ENCODE peak calls at places on chromosomes 16 and 17, in four cellular contexts. One of them, this sample, is unnamed. For H3K36me3, the result is how much of the 10 kb centered on the place peaks cover.

GRCh38 chr16:53732296-53732929 is 28.5 kb downstream of the FTO start:
- DNase-seq in mammary epithelial cell: no peak
- DNase-seq in naive thymus-derived CD4-positive, alpha-beta T cell: no peak
- DNase-seq in tibial artery: no peak
- DNase-seq in this sample: no peak

GRCh38 chr16:19304670-19305240 is 19.2 kb downstream of the CLEC19A start:
- DNase-seq in mammary epithelial cell: peak
- DNase-seq in naive thymus-derived CD4-positive, alpha-beta T cell: no peak
- DNase-seq in tibial artery: no peak
- DNase-seq in this sample: no peak

GRCh38 chr17:38871247-38871991 is 1.6 kb downstream of the LASP1 start:
- DNase-seq in mammary epithelial cell: peak
- DNase-seq in naive thymus-derived CD4-positive, alpha-beta T cell: peak
- DNase-seq in tibial artery: peak
- DNase-seq in this sample: peak

GRCh38 chr16:56675685-56676210 is 6.1 kb downstream of the MT1H start:
- DNase-seq in mammary epithelial cell: no peak
- DNase-seq in naive thymus-derived CD4-positive, alpha-beta T cell: peak
- DNase-seq in tibial artery: no peak
- DNase-seq in this sample: no peak

GRCh38 chr16:66728117-66728787 is 23.2 kb downstream of the DYNC1LI2 start:
- DNase-seq in mammary epithelial cell: peak
- DNase-seq in naive thymus-derived CD4-positive, alpha-beta T cell: peak
- DNase-seq in tibial artery: no peak
- DNase-seq in this sample: peak

GRCh38 chr17:57938061-57938502 is 17.1 kb downstream of the CUEDC1 start:
- DNase-seq in mammary epithelial cell: no peak
- DNase-seq in naive thymus-derived CD4-positive, alpha-beta T cell: no peak
- DNase-seq in tibial artery: no peak
- DNase-seq in this sample: no peak

GRCh38 chr16:49463529-49463928 is 89.9 kb downstream of the C16orf78 start:
- DNase-seq in mammary epithelial cell: no peak
- DNase-seq in naive thymus-derived CD4-positive, alpha-beta T cell: peak
- DNase-seq in tibial artery: peak
- DNase-seq in this sample: no peak

GRCh38 chr16:19843371-19843770 is 41.3 kb downstream of the GPRC5B start:
- DNase-seq in mammary epithelial cell: peak
- DNase-seq in naive thymus-derived CD4-positive, alpha-beta T cell: no peak
- DNase-seq in tibial artery: no peak
- DNase-seq in this sample: no peak

GRCh38 chr16:17369441-17369951 is 101.3 kb downstream of the XYLT1 start:
- DNase-seq in mammary epithelial cell: no peak
- DNase-seq in naive thymus-derived CD4-positive, alpha-beta T cell: peak
- DNase-seq in tibial artery: peak
- DNase-seq in this sample: no peak

GRCh38 chr16:66933776-66934137 is 445 bp downstream of the CIAO2B start:
- DNase-seq in mammary epithelial cell: peak
- DNase-seq in naive thymus-derived CD4-positive, alpha-beta T cell: no peak
- DNase-seq in tibial artery: no peak
- DNase-seq in this sample: no peak

GRCh38 chr16:74723224-74723623 is 22.6 kb upstream of the MLKL start:
- DNase-seq in mammary epithelial cell: no peak
- DNase-seq in naive thymus-derived CD4-positive, alpha-beta T cell: no peak
- DNase-seq in tibial artery: no peak
- DNase-seq in this sample: no peak

GRCh38 chr17:73343168-73343634 is 31.4 kb upstream of the CDC42EP4 start:
- DNase-seq in mammary epithelial cell: peak
- DNase-seq in naive thymus-derived CD4-positive, alpha-beta T cell: no peak
- DNase-seq in tibial artery: peak
- DNase-seq in this sample: peak

GRCh38 chr16:7313170-7313569 is 19.5 kb upstream of the RBFOX1 start:
- DNase-seq in mammary epithelial cell: no peak
- DNase-seq in naive thymus-derived CD4-positive, alpha-beta T cell: no peak
- DNase-seq in tibial artery: no peak
- DNase-seq in this sample: no peak

GRCh38 chr16:74778646-74779045 is 4.0 kb upstream of the FA2H start:
- DNase-seq in mammary epithelial cell: no peak
- DNase-seq in naive thymus-derived CD4-positive, alpha-beta T cell: no peak
- DNase-seq in tibial artery: no peak
- DNase-seq in this sample: no peak

GRCh38 chr17:76384987-76385891 is 830 bp downstream of the SPHK1 start:
- DNase-seq in mammary epithelial cell: peak
- DNase-seq in naive thymus-derived CD4-positive, alpha-beta T cell: no peak
- DNase-seq in tibial artery: peak
- DNase-seq in this sample: peak

GRCh38 chr16:66334856-66335255 is 31.6 kb upstream of the CDH5 start:
- DNase-seq in mammary epithelial cell: no peak
- DNase-seq in naive thymus-derived CD4-positive, alpha-beta T cell: no peak
- DNase-seq in tibial artery: no peak
- DNase-seq in this sample: no peak

GRCh38 chr16:88936008-88936912 is 40.7 kb downstream of the CBFA2T3 start:
- DNase-seq in mammary epithelial cell: no peak
- DNase-seq in naive thymus-derived CD4-positive, alpha-beta T cell: no peak
- DNase-seq in tibial artery: no peak
- DNase-seq in this sample: no peak

GRCh38 chr16:88939814-88940195 is 37.2 kb downstream of the CBFA2T3 start:
- DNase-seq in mammary epithelial cell: no peak
- DNase-seq in naive thymus-derived CD4-positive, alpha-beta T cell: peak
- DNase-seq in tibial artery: no peak
- DNase-seq in this sample: no peak

GRCh38 chr16:88936913-88937666 is 39.9 kb downstream of the CBFA2T3 start:
- DNase-seq in mammary epithelial cell: no peak
- DNase-seq in naive thymus-derived CD4-positive, alpha-beta T cell: no peak
- DNase-seq in tibial artery: no peak
- DNase-seq in this sample: no peak

GRCh38 chr16:88938933-88939813 is 37.8 kb downstream of the CBFA2T3 start:
- DNase-seq in mammary epithelial cell: no peak
- DNase-seq in naive thymus-derived CD4-positive, alpha-beta T cell: no peak
- DNase-seq in tibial artery: no peak
- DNase-seq in this sample: no peak

GRCh38 chr16:88938119-88938932 is 38.7 kb downstream of the CBFA2T3 start:
- DNase-seq in mammary epithelial cell: no peak
- DNase-seq in naive thymus-derived CD4-positive, alpha-beta T cell: no peak
- DNase-seq in tibial artery: no peak
- DNase-seq in this sample: no peak
- H3K4me3 ChIP-seq in mammary epithelial cell: no peak
- H3K4me3 ChIP-seq in naive thymus-derived CD4-positive, alpha-beta T cell: no peak
- H3K4me3 ChIP-seq in tibial artery: no peak
- H3K4me3 ChIP-seq in this sample: no peak

GRCh38 chr16:15993128-15993527 is 43.7 kb downstream of the ABCC1 start:
- DNase-seq in mammary epithelial cell: no peak
- DNase-seq in naive thymus-derived CD4-positive, alpha-beta T cell: no peak
- DNase-seq in tibial artery: no peak
- DNase-seq in this sample: no peak

GRCh38 chr16:15990902-15991301 is 41.5 kb downstream of the ABCC1 start:
- DNase-seq in mammary epithelial cell: no peak
- DNase-seq in naive thymus-derived CD4-positive, alpha-beta T cell: no peak
- DNase-seq in tibial artery: no peak
- DNase-seq in this sample: no peak

GRCh38 chr16:15996432-15997109 is 47.2 kb downstream of the ABCC1 start:
- DNase-seq in mammary epithelial cell: peak
- DNase-seq in naive thymus-derived CD4-positive, alpha-beta T cell: no peak
- DNase-seq in tibial artery: peak
- DNase-seq in this sample: peak

GRCh38 chr16:15993541-15993940 is 44.1 kb downstream of the ABCC1 start:
- DNase-seq in mammary epithelial cell: no peak
- DNase-seq in naive thymus-derived CD4-positive, alpha-beta T cell: no peak
- DNase-seq in tibial artery: no peak
- DNase-seq in this sample: no peak

GRCh38 chr16:15993946-15994665 is 44.7 kb downstream of the ABCC1 start:
- DNase-seq in mammary epithelial cell: no peak
- DNase-seq in naive thymus-derived CD4-positive, alpha-beta T cell: no peak
- DNase-seq in tibial artery: no peak
- DNase-seq in this sample: no peak
- H3K27ac ChIP-seq in mammary epithelial cell: no peak
- H3K27ac ChIP-seq in naive thymus-derived CD4-positive, alpha-beta T cell: no peak
- H3K27ac ChIP-seq in tibial artery: peak
- H3K27ac ChIP-seq in this sample: no peak

GRCh38 chr17:47949197-47949759 is 7.9 kb downstream of the PNPO start:
- DNase-seq in mammary epithelial cell: peak
- DNase-seq in naive thymus-derived CD4-positive, alpha-beta T cell: peak
- DNase-seq in tibial artery: peak
- DNase-seq in this sample: peak
- H3K36me3 ChIP-seq in mammary epithelial cell: under half
- H3K36me3 ChIP-seq in naive thymus-derived CD4-positive, alpha-beta T cell: under half
- H3K36me3 ChIP-seq in tibial artery: under half
- H3K36me3 ChIP-seq in this sample: under half

GRCh38 chr17:19501219-19501618 is 32.4 kb upstream of the SLC47A1 start:
- DNase-seq in mammary epithelial cell: no peak
- DNase-seq in naive thymus-derived CD4-positive, alpha-beta T cell: no peak
- DNase-seq in tibial artery: peak
- DNase-seq in this sample: no peak
- H3K4me3 ChIP-seq in mammary epithelial cell: no peak
- H3K4me3 ChIP-seq in naive thymus-derived CD4-positive, alpha-beta T cell: no peak
- H3K4me3 ChIP-seq in tibial artery: no peak
- H3K4me3 ChIP-seq in this sample: no peak

GRCh38 chr17:10156082-10156445 is 42.3 kb downstream of the GAS7 start:
- DNase-seq in mammary epithelial cell: no peak
- DNase-seq in naive thymus-derived CD4-positive, alpha-beta T cell: no peak
- DNase-seq in tibial artery: no peak
- DNase-seq in this sample: no peak

GRCh38 chr17:10155334-10156081 is 42.9 kb downstream of the GAS7 start:
- DNase-seq in mammary epithelial cell: no peak
- DNase-seq in naive thymus-derived CD4-positive, alpha-beta T cell: no peak
- DNase-seq in tibial artery: no peak
- DNase-seq in this sample: no peak

GRCh38 chr17:10161392-10161791 is 37.0 kb downstream of the GAS7 start:
- DNase-seq in mammary epithelial cell: no peak
- DNase-seq in naive thymus-derived CD4-positive, alpha-beta T cell: no peak
- DNase-seq in tibial artery: no peak
- DNase-seq in this sample: no peak

GRCh38 chr17:10151667-10152496 is 46.5 kb downstream of the GAS7 start:
- DNase-seq in mammary epithelial cell: no peak
- DNase-seq in naive thymus-derived CD4-positive, alpha-beta T cell: no peak
- DNase-seq in tibial artery: peak
- DNase-seq in this sample: no peak

GRCh38 chr17:10156579-10157488 is 41.6 kb downstream of the GAS7 start:
- DNase-seq in mammary epithelial cell: no peak
- DNase-seq in naive thymus-derived CD4-positive, alpha-beta T cell: no peak
- DNase-seq in tibial artery: peak
- DNase-seq in this sample: no peak
- H3K27ac ChIP-seq in mammary epithelial cell: no peak
- H3K27ac ChIP-seq in naive thymus-derived CD4-positive, alpha-beta T cell: no peak
- H3K27ac ChIP-seq in tibial artery: no peak
- H3K27ac ChIP-seq in this sample: peak

DNA sequence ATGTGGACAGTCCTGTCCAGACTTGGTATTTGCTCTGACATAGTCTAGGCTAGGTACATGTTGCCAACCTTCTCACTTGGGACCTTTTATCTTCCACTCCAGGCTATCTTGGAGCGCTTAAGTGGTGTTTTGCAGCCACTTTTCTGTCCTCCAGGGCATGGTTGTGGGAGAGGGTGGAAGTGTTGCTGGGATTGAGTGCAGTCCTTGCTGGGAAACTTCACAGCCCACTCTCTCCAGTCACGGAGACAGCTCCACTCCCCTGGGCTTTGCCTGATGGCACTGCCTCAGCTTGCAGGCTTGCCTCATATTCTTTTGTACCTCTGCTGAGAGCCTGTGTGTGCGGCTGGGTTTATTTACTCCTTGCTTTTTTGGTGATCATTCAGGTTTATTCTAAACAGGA is 17.4 kb downstream of the RPA1 start:
- DNase-seq in mammary epithelial cell: no peak
- DNase-seq in naive thymus-derived CD4-positive, alpha-beta T cell: no peak
- DNase-seq in tibial artery: no peak
- DNase-seq in this sample: no peak
- H3K36me3 ChIP-seq in mammary epithelial cell: under half
- H3K36me3 ChIP-seq in naive thymus-derived CD4-positive, alpha-beta T cell: half or more
- H3K36me3 ChIP-seq in tibial artery: half or more
- H3K36me3 ChIP-seq in this sample: under half

GRCh38 chr17:79650283-79650682 is 39.4 kb upstream of the RBFOX3 start:
- DNase-seq in mammary epithelial cell: no peak
- DNase-seq in naive thymus-derived CD4-positive, alpha-beta T cell: no peak
- DNase-seq in tibial artery: no peak
- DNase-seq in this sample: no peak
- H3K4me3 ChIP-seq in mammary epithelial cell: no peak
- H3K4me3 ChIP-seq in naive thymus-derived CD4-positive, alpha-beta T cell: no peak
- H3K4me3 ChIP-seq in tibial artery: no peak
- H3K4me3 ChIP-seq in this sample: no peak

This sample was measured in uterus.